ENCODE peak calls at places on chromosomes 13 and 19, in seven cellular contexts. One of them, this sample, is unnamed.

GRCh38 chr19:1355258-1355973 is 28.3 kb upstream of the NDUFS7 start:
- DNase-seq in stomach: no peak
- DNase-seq in choroid plexus epithelial cell: peak
- DNase-seq in BE2C: no peak
- DNase-seq in IMR-90: no peak
- DNase-seq in AG04449: no peak
- DNase-seq in GM23338: no peak
- DNase-seq in this sample: peak

GRCh38 chr13:36883829-36884228 is 36.2 kb downstream of the SMAD9 start:
- DNase-seq in stomach: no peak
- DNase-seq in choroid plexus epithelial cell: peak
- DNase-seq in BE2C: no peak
- DNase-seq in IMR-90: no peak
- DNase-seq in AG04449: no peak
- DNase-seq in GM23338: no peak
- DNase-seq in this sample: no peak

GRCh38 chr13:98105929-98106336 is 37.0 kb upstream of the FARP1 start:
- DNase-seq in stomach: no peak
- DNase-seq in choroid plexus epithelial cell: peak
- DNase-seq in BE2C: peak
- DNase-seq in IMR-90: peak
- DNase-seq in AG04449: no peak
- DNase-seq in GM23338: no peak
- DNase-seq in this sample: peak

GRCh38 chr19:48244289-48244688 is 11.4 kb downstream of the CARD8 start:
- DNase-seq in stomach: no peak
- DNase-seq in choroid plexus epithelial cell: peak
- DNase-seq in BE2C: no peak
- DNase-seq in IMR-90: no peak
- DNase-seq in AG04449: no peak
- DNase-seq in GM23338: no peak
- DNase-seq in this sample: peak

GRCh38 chr19:6678690-6679109 is 8.7 kb upstream of the TNFSF14 start:
- DNase-seq in stomach: no peak
- DNase-seq in choroid plexus epithelial cell: peak
- DNase-seq in BE2C: no peak
- DNase-seq in IMR-90: no peak
- DNase-seq in AG04449: no peak
- DNase-seq in GM23338: no peak
- DNase-seq in this sample: peak

GRCh38 chr19:44863990-44864389 is 17.9 kb downstream of the NECTIN2 start:
- DNase-seq in stomach: no peak
- DNase-seq in choroid plexus epithelial cell: no peak
- DNase-seq in BE2C: no peak
- DNase-seq in IMR-90: no peak
- DNase-seq in AG04449: no peak
- DNase-seq in GM23338: no peak
- DNase-seq in this sample: no peak

GRCh38 chr13:72643339-72643989 is 84.0 kb downstream of the MZT1 start:
- DNase-seq in stomach: peak
- DNase-seq in choroid plexus epithelial cell: peak
- DNase-seq in BE2C: peak
- DNase-seq in IMR-90: peak
- DNase-seq in AG04449: no peak
- DNase-seq in GM23338: peak
- DNase-seq in this sample: peak

GRCh38 chr19:1624458-1624857 is 19.2 kb upstream of the UQCR11 start:
- DNase-seq in stomach: peak
- DNase-seq in choroid plexus epithelial cell: peak
- DNase-seq in BE2C: peak
- DNase-seq in IMR-90: peak
- DNase-seq in AG04449: no peak
- DNase-seq in GM23338: peak
- DNase-seq in this sample: peak

GRCh38 chr13:99390601-99391000 is 83.4 kb upstream of the GPR183 start:
- DNase-seq in stomach: no peak
- DNase-seq in choroid plexus epithelial cell: no peak
- DNase-seq in BE2C: no peak
- DNase-seq in IMR-90: no peak
- DNase-seq in AG04449: no peak
- DNase-seq in GM23338: no peak
- DNase-seq in this sample: no peak

GRCh38 chr19:4597975-4598671 is 38.6 kb upstream of the SEMA6B start:
- DNase-seq in stomach: peak
- DNase-seq in choroid plexus epithelial cell: no peak
- DNase-seq in BE2C: peak
- DNase-seq in IMR-90: no peak
- DNase-seq in AG04449: no peak
- DNase-seq in GM23338: peak
- DNase-seq in this sample: no peak

GRCh38 chr13:45873491-45874360 is 22.2 kb upstream of the SIAH3 start:
- DNase-seq in stomach: no peak
- DNase-seq in choroid plexus epithelial cell: peak
- DNase-seq in BE2C: no peak
- DNase-seq in IMR-90: no peak
- DNase-seq in AG04449: no peak
- DNase-seq in GM23338: peak
- DNase-seq in this sample: peak

GRCh38 chr19:7665076-7665475 is 3.8 kb upstream of the RETN start:
- DNase-seq in stomach: no peak
- DNase-seq in choroid plexus epithelial cell: peak
- DNase-seq in BE2C: no peak
- DNase-seq in IMR-90: peak
- DNase-seq in AG04449: peak
- DNase-seq in GM23338: no peak
- DNase-seq in this sample: peak

GRCh38 chr19:49084206-49085019 is 838 bp upstream of the SNRNP70 start:
- DNase-seq in stomach: no peak
- DNase-seq in choroid plexus epithelial cell: no peak
- DNase-seq in BE2C: no peak
- DNase-seq in IMR-90: no peak
- DNase-seq in AG04449: no peak
- DNase-seq in GM23338: no peak
- DNase-seq in this sample: no peak

GRCh38 chr13:91162180-91162579 is 185.3 kb upstream of the MIR17HG start:
- DNase-seq in stomach: no peak
- DNase-seq in choroid plexus epithelial cell: no peak
- DNase-seq in BE2C: no peak
- DNase-seq in IMR-90: no peak
- DNase-seq in AG04449: no peak
- DNase-seq in GM23338: peak
- DNase-seq in this sample: no peak

GRCh38 chr13:79604752-79605151 is 123.8 kb downstream of the NDFIP2 start:
- DNase-seq in stomach: no peak
- DNase-seq in choroid plexus epithelial cell: peak
- DNase-seq in BE2C: no peak
- DNase-seq in IMR-90: no peak
- DNase-seq in AG04449: no peak
- DNase-seq in GM23338: peak
- DNase-seq in this sample: no peak

GRCh38 chr13:32045963-32046785 is 14.6 kb downstream of the FRY start:
- DNase-seq in stomach: no peak
- DNase-seq in choroid plexus epithelial cell: peak
- DNase-seq in BE2C: no peak
- DNase-seq in IMR-90: peak
- DNase-seq in AG04449: no peak
- DNase-seq in GM23338: peak
- DNase-seq in this sample: peak

GRCh38 chr19:51531349-51532315 is at the start of gene SIGLEC6:
- DNase-seq in stomach: peak
- DNase-seq in choroid plexus epithelial cell: no peak
- DNase-seq in BE2C: no peak
- DNase-seq in IMR-90: no peak
- DNase-seq in AG04449: no peak
- DNase-seq in GM23338: peak
- DNase-seq in this sample: no peak

GRCh38 chr13:21925720-21926119 is 254.8 kb downstream of the FGF9 start:
- DNase-seq in stomach: no peak
- DNase-seq in choroid plexus epithelial cell: no peak
- DNase-seq in BE2C: no peak
- DNase-seq in IMR-90: no peak
- DNase-seq in AG04449: no peak
- DNase-seq in GM23338: peak
- DNase-seq in this sample: no peak

GRCh38 chr19:7540761-7541480 is 5.4 kb downstream of the PNPLA6 start:
- DNase-seq in stomach: no peak
- DNase-seq in choroid plexus epithelial cell: peak
- DNase-seq in BE2C: peak
- DNase-seq in IMR-90: peak
- DNase-seq in AG04449: no peak
- DNase-seq in GM23338: peak
- DNase-seq in this sample: peak

GRCh38 chr13:74325106-74325505 is 190.9 kb upstream of the KLF12 start:
- DNase-seq in stomach: no peak
- DNase-seq in choroid plexus epithelial cell: peak
- DNase-seq in BE2C: peak
- DNase-seq in IMR-90: peak
- DNase-seq in AG04449: peak
- DNase-seq in GM23338: no peak
- DNase-seq in this sample: peak

GRCh38 chr13:112967666-112968379 is 1.2 kb upstream of the MCF2L start:
- DNase-seq in stomach: no peak
- DNase-seq in choroid plexus epithelial cell: no peak
- DNase-seq in BE2C: no peak
- DNase-seq in IMR-90: no peak
- DNase-seq in AG04449: no peak
- DNase-seq in GM23338: no peak
- DNase-seq in this sample: no peak

GRCh38 chr13:64078025-64078424 is 2662.4 kb upstream of the PCDH20 start:
- DNase-seq in stomach: no peak
- DNase-seq in choroid plexus epithelial cell: no peak
- DNase-seq in BE2C: no peak
- DNase-seq in IMR-90: no peak
- DNase-seq in AG04449: no peak
- DNase-seq in GM23338: no peak
- DNase-seq in this sample: no peak

GRCh38 chr13:75704194-75704941 is 68.2 kb downstream of the LMO7 start:
- DNase-seq in stomach: no peak
- DNase-seq in choroid plexus epithelial cell: peak
- DNase-seq in BE2C: no peak
- DNase-seq in IMR-90: peak
- DNase-seq in AG04449: peak
- DNase-seq in GM23338: no peak
- DNase-seq in this sample: peak

DNA sequence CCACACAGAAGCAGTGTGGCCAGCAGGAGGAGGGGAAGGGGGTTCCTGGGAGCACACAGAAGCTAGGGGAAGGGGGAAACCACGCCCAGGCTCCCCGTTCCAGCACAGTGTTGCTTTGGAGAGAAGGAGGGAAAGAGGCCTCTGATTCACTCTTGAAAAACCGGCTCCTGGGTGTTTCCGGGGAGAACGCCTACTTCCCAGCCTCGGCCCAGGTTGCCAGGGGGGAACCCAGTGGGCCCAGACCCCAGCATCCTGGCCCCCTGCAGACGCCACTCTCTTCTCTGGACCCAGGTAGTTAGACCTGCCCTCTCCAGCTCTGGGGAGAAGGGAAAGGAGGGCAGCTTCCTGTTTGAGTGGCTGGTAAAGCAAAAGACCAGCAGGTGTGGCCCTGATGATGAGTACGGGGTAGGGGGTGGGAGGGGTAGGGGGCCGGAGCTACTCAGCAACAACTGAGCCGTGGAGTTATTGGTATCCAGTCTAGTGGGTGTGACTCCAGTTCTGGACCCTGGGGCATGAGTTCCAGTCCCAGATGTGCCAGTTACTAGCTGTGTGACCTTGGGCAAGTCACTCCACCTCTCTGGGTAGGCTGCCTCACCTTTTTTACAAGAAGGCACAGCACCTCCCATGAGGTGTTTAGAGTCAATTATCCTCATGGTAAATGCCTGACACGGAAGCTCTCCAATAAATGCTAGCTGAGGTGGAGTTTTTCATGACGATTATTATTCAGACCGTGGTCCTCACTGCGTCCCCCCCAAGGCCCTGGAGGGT is 833 bp downstream of the GIPC1 start:
- DNase-seq in stomach: no peak
- DNase-seq in choroid plexus epithelial cell: no peak
- DNase-seq in BE2C: no peak
- DNase-seq in IMR-90: no peak
- DNase-seq in AG04449: no peak
- DNase-seq in GM23338: no peak
- DNase-seq in this sample: no peak
- H3K4me3 ChIP-seq in stomach: peak
- H3K4me3 ChIP-seq in choroid plexus epithelial cell: peak
- H3K4me3 ChIP-seq in BE2C: peak
- H3K4me3 ChIP-seq in IMR-90: peak
- H3K4me3 ChIP-seq in AG04449: peak
- H3K4me3 ChIP-seq in GM23338: peak
- H3K4me3 ChIP-seq in this sample: peak

GRCh38 chr13:33373624-33374023 is 88.1 kb upstream of the STARD13 start:
- DNase-seq in stomach: no peak
- DNase-seq in choroid plexus epithelial cell: no peak
- DNase-seq in BE2C: no peak
- DNase-seq in IMR-90: no peak
- DNase-seq in AG04449: no peak
- DNase-seq in GM23338: no peak
- DNase-seq in this sample: no peak
- TF ChIP-seq CTCF in stomach: no peak
- TF ChIP-seq CTCF in choroid plexus epithelial cell: peak
- TF ChIP-seq CTCF in BE2C: no peak
- TF ChIP-seq CTCF in IMR-90: peak
- TF ChIP-seq CTCF in AG04449: no peak
- TF ChIP-seq CTCF in GM23338: no peak
- TF ChIP-seq CTCF in this sample: peak

GRCh38 chr19:39696418-39696817 is 7.9 kb upstream of the LGALS14 start:
- DNase-seq in stomach: no peak
- DNase-seq in choroid plexus epithelial cell: no peak
- DNase-seq in BE2C: no peak
- DNase-seq in IMR-90: no peak
- DNase-seq in AG04449: no peak
- DNase-seq in GM23338: no peak
- DNase-seq in this sample: peak
- H3K4me3 ChIP-seq in stomach: no peak
- H3K4me3 ChIP-seq in choroid plexus epithelial cell: no peak
- H3K4me3 ChIP-seq in BE2C: no peak
- H3K4me3 ChIP-seq in IMR-90: no peak
- H3K4me3 ChIP-seq in AG04449: no peak
- H3K4me3 ChIP-seq in GM23338: no peak
- H3K4me3 ChIP-seq in this sample: no peak

DNA sequence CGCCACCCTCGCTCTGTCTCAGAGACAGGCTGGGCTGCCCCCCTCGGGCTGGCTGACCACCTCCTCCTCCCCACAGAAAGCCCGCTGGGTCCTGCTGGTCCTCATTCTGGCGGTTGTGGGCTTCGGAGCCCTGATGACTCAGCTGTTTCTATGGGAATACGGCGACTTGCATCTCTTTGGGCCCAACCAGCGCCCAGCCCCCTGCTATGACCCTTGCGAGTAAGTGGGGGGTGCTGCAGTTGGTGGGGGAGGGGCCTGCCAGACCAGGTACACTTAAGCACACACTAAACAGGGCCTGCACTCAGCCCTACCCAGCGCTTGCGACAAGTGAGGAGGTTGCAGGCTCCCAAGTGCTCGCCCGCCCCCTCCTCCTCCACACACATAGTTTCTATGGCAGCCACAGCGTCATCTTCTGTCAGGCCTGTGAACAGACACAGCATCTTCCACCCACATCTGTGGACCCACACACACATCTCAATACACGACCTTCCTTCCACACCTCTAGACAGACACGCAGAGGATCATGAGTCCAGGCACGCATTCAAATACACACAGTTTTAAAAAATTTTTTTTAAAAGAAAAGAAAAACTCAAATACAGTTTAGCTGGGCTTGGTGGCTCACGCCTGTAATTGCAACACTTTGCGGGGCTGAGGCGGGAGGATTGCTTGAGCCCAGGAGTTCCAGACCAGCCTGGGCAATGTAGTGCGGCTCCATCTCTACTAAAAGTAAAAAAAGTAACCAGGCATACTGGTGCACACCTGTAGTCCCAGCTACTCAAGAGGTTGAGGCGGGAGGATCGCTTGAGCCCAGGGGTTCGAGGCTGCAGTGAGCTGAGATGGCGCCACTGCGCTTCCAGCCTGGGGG is 18.4 kb downstream of the PLD3 start:
- DNase-seq in stomach: no peak
- DNase-seq in choroid plexus epithelial cell: peak
- DNase-seq in BE2C: peak
- DNase-seq in IMR-90: peak
- DNase-seq in AG04449: no peak
- DNase-seq in GM23338: peak
- DNase-seq in this sample: no peak
- TF ChIP-seq CTCF in stomach: no peak
- TF ChIP-seq CTCF in choroid plexus epithelial cell: no peak
- TF ChIP-seq CTCF in BE2C: peak
- TF ChIP-seq CTCF in IMR-90: no peak
- TF ChIP-seq CTCF in AG04449: no peak
- TF ChIP-seq CTCF in GM23338: peak
- TF ChIP-seq CTCF in this sample: no peak

This sample was measured in cardiac fibroblast.